ENCODE peak calls at places on chromosomes 16 and 17, in seven cellular contexts. E, M, T, K, P, S and V are unnamed samples.

GRCh38 chr17:56125830-56126819 is 27.1 kb upstream of the ANKFN1 start:
- DNase-seq in S (peak), T (peak), E (peak), P (peak), M (peak), K (peak), V (peak)

GRCh38 chr17:8728991-8729390 is 15.6 kb downstream of the CCDC42 start:
- DNase-seq in S (no peak), K (no peak), T (no peak), E (no peak), P (peak), M (no peak), V (no peak)

GRCh38 chr17:71494456-71494855 is 626.4 kb upstream of the SOX9 start:
- DNase-seq in K (no peak), S (no peak), T (no peak), P (no peak), E (no peak), M (peak), V (no peak)

GRCh38 chr17:76397687-76398522 is 13.5 kb downstream of the SPHK1 start:
- DNase-seq in K (peak), P (peak), S (peak), M (peak), T (peak), E (peak), V (peak)

GRCh38 chr16:81392011-81392410 is 52.6 kb upstream of the CMIP start:
- DNase-seq in K (no peak), E (no peak), M (no peak), T (no peak), S (no peak), P (no peak), V (no peak)

GRCh38 chr17:82302498-82302963 is 14.9 kb downstream of the CD7 start:
- DNase-seq in P (no peak), S (no peak), T (no peak), K (no peak), E (no peak), M (no peak), V (no peak)

GRCh38 chr16:86669937-86670772 is 91.8 kb downstream of the FOXL1 start:
- DNase-seq in T (peak), M (no peak), K (peak), S (peak), P (no peak), E (no peak), V (peak)

GRCh38 chr16:72530434-72530833 is 358.5 kb upstream of the PMFBP1 start:
- DNase-seq in T (no peak), S (peak), K (no peak), E (peak), M (peak), P (peak), V (peak)

GRCh38 chr17:72984145-72984924 is 108.2 kb downstream of the SLC39A11 start:
- DNase-seq in P (no peak), E (no peak), K (no peak), S (peak), T (peak), M (peak), V (peak)

GRCh38 chr16:55912022-55912421 is 36.8 kb upstream of the CES5A start:
- DNase-seq in P (no peak), M (no peak), S (no peak), T (no peak), K (no peak), E (no peak), V (no peak)

GRCh38 chr17:27293359-27293897 is 486 bp upstream of the WSB1 start:
- DNase-seq in P (no peak), K (no peak), T (no peak), E (no peak), M (no peak), S (no peak), V (no peak)

GRCh38 chr17:44375196-44376017 is 11.8 kb upstream of the FAM171A2 start:
- DNase-seq in E (no peak), M (no peak), K (no peak), T (no peak), S (no peak), P (peak), V (no peak)

GRCh38 chr17:76446449-76447231 is 6.3 kb downstream of the UBE2O start:
- DNase-seq in T (no peak), K (peak), P (peak), E (peak), S (peak), M (peak), V (peak)

GRCh38 chr17:41760878-41761277 is 25.6 kb downstream of the JUP start:
- DNase-seq in E (no peak), P (no peak), K (no peak), S (no peak), T (no peak), M (no peak), V (no peak)

GRCh38 chr16:27786881-27787625 is 237.1 kb downstream of the KATNIP start:
- DNase-seq in T (no peak), P (no peak), K (no peak), M (no peak), S (no peak), E (no peak), V (no peak)

GRCh38 chr16:72221216-72221995 is 49.5 kb upstream of the PMFBP1 start:
- DNase-seq in M (peak), K (no peak), P (no peak), E (no peak), T (no peak), S (no peak), V (peak)

GRCh38 chr16:15484662-15485061 is 50.3 kb downstream of the BMERB1 start:
- DNase-seq in T (no peak), K (no peak), M (peak), S (peak), P (no peak), E (no peak), V (peak)

GRCh38 chr16:14334366-14335105 is 263.4 kb downstream of the MRTFB start:
- DNase-seq in M (peak), E (no peak), T (no peak), P (no peak), S (no peak), K (no peak), V (peak)

GRCh38 chr16:22623351-22623781 is 112.7 kb downstream of the NPIPB5 start:
- DNase-seq in T (no peak), M (peak), S (peak), K (no peak), P (no peak), E (no peak), V (peak)

GRCh38 chr16:14050297-14051027 is 20.7 kb upstream of the MRTFB start:
- DNase-seq in S (no peak), E (peak), M (no peak), P (peak), K (peak), T (no peak), V (no peak)

GRCh38 chr17:142102-142661 is 4.8 kb downstream of the SCGB1C2 start:
- DNase-seq in P (peak), E (peak), M (peak), S (no peak), K (no peak), T (no peak), V (peak)

GRCh38 chr17:76473541-76473985 is 6.2 kb downstream of the AANAT start:
- DNase-seq in E (peak), M (no peak), S (no peak), P (peak), K (no peak), T (no peak), V (no peak)

GRCh38 chr17:10316986-10317834 is 55.6 kb downstream of the MYH13 start:
- DNase-seq in P (peak), S (no peak), T (no peak), E (peak), K (peak), M (peak), V (peak)

GRCh38 chr17:64063766-64064224 is 43.4 kb upstream of the ICAM2 start:
- DNase-seq in E (peak), K (peak), M (peak), S (no peak), T (no peak), P (peak), V (peak)

GRCh38 chr16:57498031-57498430 is 11.7 kb upstream of the DOK4 start:
- DNase-seq in K (no peak), M (no peak), P (no peak), S (no peak), T (no peak), E (no peak), V (no peak)

GRCh38 chr16:73076291-73076959 is 28.5 kb upstream of the ZFHX3 start:
- DNase-seq in T (no peak), P (no peak), S (no peak), K (no peak), E (no peak), M (no peak), V (no peak)

GRCh38 chr16:67237396-67238277 is 9.6 kb downstream of the FHOD1 start:
- DNase-seq in P (no peak), M (no peak), K (no peak), T (no peak), E (no peak), S (no peak), V (no peak)

GRCh38 chr17:13593757-13594156 is 8.0 kb downstream of the HS3ST3A1 start:
- DNase-seq in T (no peak), E (no peak), M (peak), S (no peak), P (no peak), K (no peak), V (no peak)

GRCh38 chr16:89564476-89565255 is 4.2 kb downstream of the RPL13 start:
- DNase-seq in E (no peak), K (no peak), M (no peak), P (peak), S (no peak), T (no peak), V (no peak)

GRCh38 chr17:66171172-66171571 is 20.8 kb downstream of the CEP112 start:
- DNase-seq in K (no peak), T (no peak), E (no peak), P (no peak), S (no peak), M (no peak), V (no peak)

GRCh38 chr16:20806168-20807050 is at the start of the genes ERI2 and REXO5:
- DNase-seq in S (peak), E (peak), P (peak), M (peak), K (peak), T (peak), V (peak)

GRCh38 chr16:85386467-85387170 is 226.5 kb upstream of the GSE1 start:
- DNase-seq in P (no peak), E (no peak), S (no peak), T (no peak), M (no peak), K (no peak), V (no peak)

GRCh38 chr17:70687421-70687820 is 518.1 kb downstream of the KCNJ2 start:
- DNase-seq in M (no peak), S (no peak), P (no peak), T (no peak), E (peak), K (peak), V (no peak)

GRCh38 chr16:77780378-77780837 is 8.0 kb upstream of the VAT1L start:
- DNase-seq in E (peak), S (peak), T (peak), M (peak), P (no peak), K (peak), V (peak)

GRCh38 chr16:50259334-50260205 is 6.8 kb upstream of the ADCY7 start:
- DNase-seq in E (no peak), K (peak), P (no peak), S (no peak), T (no peak), M (peak), V (peak)

GRCh38 chr17:64694207-64694606 is 32.1 kb upstream of the SMURF2 start:
- DNase-seq in E (peak), S (peak), P (no peak), T (no peak), K (no peak), M (peak), V (peak)

GRCh38 chr16:89334461-89334860 is 117.0 kb downstream of the ZNF778 start:
- DNase-seq in P (no peak), M (no peak), T (no peak), E (no peak), S (no peak), K (no peak), V (no peak)

GRCh38 chr17:48139948-48140347 is 32.4 kb downstream of the SNX11 start:
- DNase-seq in M (no peak), T (no peak), P (no peak), E (no peak), K (no peak), S (no peak), V (no peak)

DNA sequence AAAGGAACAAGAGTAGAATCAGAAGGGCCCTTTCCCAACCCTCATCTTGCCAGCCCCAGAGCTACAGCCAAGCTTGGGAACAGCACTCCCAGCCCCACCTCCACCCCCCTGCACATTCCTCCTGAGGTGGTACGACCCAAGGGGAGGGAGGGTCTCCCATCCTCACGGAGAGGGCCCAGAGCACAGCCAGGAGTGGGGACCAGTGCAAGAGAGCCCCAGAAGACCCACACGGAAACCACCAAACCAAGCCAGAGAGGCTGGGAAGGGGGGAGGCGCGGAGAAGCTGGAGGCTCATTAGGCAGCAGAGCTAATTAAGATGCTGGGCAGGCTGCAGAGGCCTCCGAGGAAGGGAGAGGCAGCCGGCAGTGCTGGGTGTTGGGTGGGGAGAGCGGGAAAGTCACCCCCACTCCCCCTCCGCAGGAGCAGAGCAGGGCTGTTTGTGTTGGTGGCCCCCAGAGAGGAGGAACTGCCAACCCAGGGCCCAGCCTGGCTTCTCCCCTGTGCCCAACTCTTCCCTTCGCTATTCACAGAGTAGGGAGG is 2.4 kb downstream of the CACNB1 start:
- DNase-seq in K (no peak), P (peak), T (no peak), S (no peak), E (no peak), M (no peak), V (no peak)
- H3K4me3 ChIP-seq in K (no peak), P (peak), T (no peak), S (peak), E (no peak), M (peak), V (peak)

DNA sequence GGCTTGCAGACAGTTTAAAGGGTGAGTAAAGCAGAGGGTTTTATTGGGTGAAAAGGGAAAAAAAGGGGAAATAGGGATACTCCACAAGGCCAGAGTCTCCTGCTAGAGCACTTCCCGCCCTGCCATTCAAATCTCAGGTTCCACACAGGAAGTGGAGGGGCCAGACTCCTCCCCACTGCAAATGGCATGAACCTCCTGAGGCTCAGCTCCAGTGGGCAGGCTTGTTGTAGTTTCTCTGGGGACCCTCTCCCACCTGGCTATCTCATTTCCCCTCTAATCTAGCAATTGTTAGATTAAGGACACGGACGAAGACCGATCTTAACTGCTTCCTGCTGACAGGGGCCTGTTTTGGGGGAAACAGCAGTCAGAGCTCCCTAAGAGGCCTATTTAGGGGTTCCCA is 43.4 kb downstream of the TAOK1 start:
- DNase-seq in T (no peak), E (no peak), S (no peak), M (no peak), K (peak), P (peak), V (no peak)
- H3K4me3 ChIP-seq in T (no peak), E (no peak), S (no peak), M (no peak), K (no peak), P (no peak), V (no peak)

GRCh38 chr16:674214-674881 is 1.1 kb upstream of the RHBDL1 start:
- DNase-seq in T (no peak), S (no peak), M (no peak), E (no peak), P (no peak), K (no peak), V (no peak)
- H3K4me3 ChIP-seq in T (no peak), S (no peak), M (no peak), E (no peak), P (peak), K (no peak), V (no peak)

GRCh38 chr17:57684711-57685498 is 60.2 kb downstream of the CCDC182 start:
- DNase-seq in E (no peak), M (no peak), S (no peak), P (no peak), T (no peak), K (no peak), V (no peak)
- H3K4me3 ChIP-seq in E (no peak), M (no peak), S (no peak), P (no peak), T (no peak), K (no peak), V (no peak)